ENCODE peak calls at places on chromosome 11, in seven cellular contexts. J, W, K, Y, P, B and A are unnamed samples. For H3K27me3, the result is how much of the 10 kb centered on the place peaks cover.

GRCh38 chr11:40514124-40514523 is 945.3 kb downstream of the LRRC4C start:
- DNase-seq in W (peak), J (no peak), K (no peak), P (no peak), Y (no peak), B (no peak), A (peak)

GRCh38 chr11:117180661-117181585 is 2.4 kb downstream of the SIDT2 start:
- DNase-seq in Y (peak), P (peak), W (peak), J (peak), B (peak), K (peak), A (peak)

GRCh38 chr11:25927391-25927790 is 404.5 kb upstream of the ANO3 start:
- DNase-seq in K (no peak), B (no peak), Y (no peak), P (no peak), W (no peak), J (no peak), A (no peak)

GRCh38 chr11:14698771-14699170 is 55.2 kb downstream of the PDE3B start:
- DNase-seq in Y (no peak), K (no peak), J (no peak), P (no peak), B (no peak), W (no peak), A (no peak)

GRCh38 chr11:134224710-134225662 is 515 bp downstream of the VPS26B start:
- DNase-seq in P (peak), B (peak), K (peak), W (peak), J (peak), Y (no peak), A (peak)

GRCh38 chr11:109733245-109733644 is 311.3 kb downstream of the C11orf87 start:
- DNase-seq in B (no peak), K (no peak), P (no peak), J (no peak), W (peak), Y (no peak), A (peak)

GRCh38 chr11:68044145-68044813 is 5.5 kb downstream of the TCIRG1 start:
- DNase-seq in J (peak), B (no peak), P (no peak), W (no peak), Y (peak), K (no peak), A (no peak)

GRCh38 chr11:133082851-133083488 is 449.3 kb downstream of the OPCML start:
- DNase-seq in K (peak), Y (peak), P (peak), B (peak), J (peak), W (no peak), A (no peak)

GRCh38 chr11:18243783-18244362 is 4.6 kb downstream of the SAA2 start:
- DNase-seq in Y (peak), J (peak), W (peak), K (no peak), B (peak), P (no peak), A (peak)

GRCh38 chr11:62791501-62792192 is at the start of gene TMEM223:
- DNase-seq in Y (no peak), P (peak), K (peak), B (peak), W (peak), J (peak), A (peak)

GRCh38 chr11:72581067-72581466 is 93.2 kb downstream of the PDE2A start:
- DNase-seq in B (no peak), K (no peak), J (no peak), Y (no peak), P (no peak), W (no peak), A (no peak)

GRCh38 chr11:123654566-123655081 is at the start of gene SCN3B:
- DNase-seq in Y (no peak), W (peak), J (peak), K (peak), B (peak), P (peak), A (peak)

GRCh38 chr11:10328314-10329090 is 23.6 kb downstream of the ADM start:
- DNase-seq in B (no peak), K (no peak), W (peak), J (peak), Y (peak), P (no peak), A (no peak)

GRCh38 chr11:121466063-121466794 is 13.5 kb upstream of the SORL1-AS1 start:
- DNase-seq in W (peak), B (peak), J (peak), Y (no peak), P (peak), K (peak), A (peak)

GRCh38 chr11:95682552-95682951 is 107.0 kb downstream of the FAM76B start:
- DNase-seq in P (no peak), W (no peak), Y (no peak), K (no peak), B (no peak), J (no peak), A (peak)

GRCh38 chr11:69166186-69167115 is 10.7 kb downstream of the SMIM38 start:
- DNase-seq in W (peak), K (peak), B (peak), P (peak), J (no peak), Y (peak), A (peak)

GRCh38 chr11:10379871-10380568 is 75.0 kb upstream of the AMPD3 start:
- DNase-seq in W (peak), J (no peak), K (no peak), P (no peak), Y (no peak), B (no peak), A (peak)

GRCh38 chr11:112606656-112607055 is 346.0 kb upstream of the PLET1 start:
- DNase-seq in W (no peak), J (no peak), Y (no peak), K (no peak), P (no peak), B (no peak), A (no peak)

GRCh38 chr11:71563401-71563800 is 2.0 kb upstream of the KRTAP5-10 start:
- DNase-seq in W (peak), J (no peak), K (no peak), Y (no peak), P (no peak), B (peak), A (peak)

GRCh38 chr11:114077482-114078305 is 18.2 kb downstream of the ZBTB16 start:
- DNase-seq in W (no peak), P (no peak), K (no peak), B (no peak), Y (no peak), J (peak), A (no peak)

GRCh38 chr11:40513281-40513680 is 946.2 kb downstream of the LRRC4C start:
- DNase-seq in B (no peak), J (no peak), K (no peak), P (no peak), W (no peak), Y (no peak), A (no peak)

GRCh38 chr11:11860103-11860979 is 18.6 kb downstream of the USP47 start:
- DNase-seq in W (peak), P (no peak), Y (no peak), B (no peak), J (no peak), K (no peak), A (peak)

GRCh38 chr11:15720460-15720859 is 605.7 kb downstream of the INSC start:
- DNase-seq in P (no peak), J (no peak), B (no peak), Y (no peak), K (no peak), W (no peak), A (no peak)

GRCh38 chr11:95593101-95593500 is 196.5 kb downstream of the FAM76B start:
- DNase-seq in B (no peak), J (no peak), K (no peak), Y (no peak), W (no peak), P (no peak), A (peak)

GRCh38 chr11:57802411-57802810 is 40.8 kb downstream of the CTNND1 start:
- DNase-seq in P (no peak), W (no peak), Y (no peak), K (no peak), B (no peak), J (no peak), A (no peak)

GRCh38 chr11:60905551-60906113 is 753 bp downstream of the PRPF19 start:
- DNase-seq in J (peak), W (peak), Y (no peak), P (no peak), K (no peak), B (no peak), A (peak)

GRCh38 chr11:102564110-102564509 is 33.6 kb upstream of the MMP7 start:
- DNase-seq in W (peak), J (no peak), Y (no peak), K (no peak), B (no peak), P (no peak), A (peak)

GRCh38 chr11:16484434-16484833 is 128.1 kb upstream of the SOX6 start:
- DNase-seq in B (no peak), Y (no peak), J (no peak), W (no peak), P (no peak), K (no peak), A (no peak)

GRCh38 chr11:35242843-35243242 is 103.9 kb downstream of the CD44 start:
- DNase-seq in Y (no peak), P (no peak), J (no peak), K (no peak), W (no peak), B (no peak), A (no peak)

GRCh38 chr11:124867700-124868099 is 2.5 kb downstream of the ROBO3 start:
- DNase-seq in B (peak), J (no peak), Y (no peak), W (peak), K (no peak), P (no peak), A (peak)
- H3K27me3 ChIP-seq in B (under half), J (half or more), Y (half or more), W (half or more), K (half or more), P (half or more), A (half or more)

DNA sequence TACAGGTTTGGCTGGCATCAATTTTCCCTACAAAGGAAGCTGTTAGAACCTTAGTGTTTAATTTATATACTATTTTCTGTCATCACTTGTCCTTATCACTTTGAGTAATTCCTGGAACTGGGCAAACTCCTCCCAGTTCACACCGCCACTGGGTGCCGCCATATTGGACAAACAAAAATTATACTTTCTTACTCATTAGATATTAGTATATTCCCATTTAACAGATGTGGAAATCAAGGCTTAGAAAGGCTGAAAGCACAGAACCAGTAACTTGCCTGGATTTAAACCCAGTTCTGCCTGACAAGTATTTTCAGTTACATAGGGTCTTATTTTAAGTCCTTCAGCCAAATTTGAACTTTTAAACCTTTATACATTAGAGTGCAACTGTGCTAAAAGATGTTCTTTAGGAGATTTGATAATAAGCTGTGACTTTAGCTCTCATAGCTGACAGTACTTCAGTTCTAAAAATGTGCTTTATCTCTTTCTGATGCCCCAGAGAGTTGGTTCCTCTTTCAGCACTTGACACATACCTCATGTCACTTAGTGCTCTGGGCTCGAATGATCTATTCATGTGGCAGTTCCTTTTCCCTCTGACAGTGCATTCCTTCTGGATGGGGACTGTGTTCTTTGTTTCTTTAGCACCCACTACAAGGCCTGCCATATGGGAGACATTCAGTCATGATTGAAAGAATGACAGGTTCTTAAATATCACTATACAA is 25.4 kb downstream of the COA4 start:
- DNase-seq in J (no peak), P (no peak), K (no peak), W (no peak), B (no peak), Y (peak), A (no peak)
- H3K27me3 ChIP-seq in J (under half), P (under half), K (under half), W (under half), B (under half), Y (under half), A (under half)

GRCh38 chr11:127066426-127067090 is 66.0 kb upstream of the KIRREL3 start:
- DNase-seq in K (no peak), J (no peak), W (no peak), Y (no peak), P (no peak), B (no peak), A (no peak)
- H3K27me3 ChIP-seq in K (under half), J (under half), W (under half), Y (under half), P (under half), B (under half), A (under half)

GRCh38 chr11:2265396-2265795 is 5.0 kb downstream of the ASCL2 start:
- DNase-seq in K (no peak), P (no peak), W (no peak), Y (no peak), B (no peak), J (peak), A (no peak)

GRCh38 chr11:2266586-2267305 is 3.6 kb downstream of the ASCL2 start:
- DNase-seq in B (no peak), W (no peak), J (peak), K (no peak), Y (no peak), P (no peak), A (no peak)

GRCh38 chr11:2264366-2265011 is 5.9 kb downstream of the ASCL2 start:
- DNase-seq in P (no peak), B (no peak), W (no peak), J (peak), K (no peak), Y (no peak), A (no peak)

GRCh38 chr11:2267306-2267861 is 3.0 kb downstream of the ASCL2 start:
- DNase-seq in B (no peak), P (no peak), W (no peak), J (no peak), K (no peak), Y (no peak), A (no peak)

DNA sequence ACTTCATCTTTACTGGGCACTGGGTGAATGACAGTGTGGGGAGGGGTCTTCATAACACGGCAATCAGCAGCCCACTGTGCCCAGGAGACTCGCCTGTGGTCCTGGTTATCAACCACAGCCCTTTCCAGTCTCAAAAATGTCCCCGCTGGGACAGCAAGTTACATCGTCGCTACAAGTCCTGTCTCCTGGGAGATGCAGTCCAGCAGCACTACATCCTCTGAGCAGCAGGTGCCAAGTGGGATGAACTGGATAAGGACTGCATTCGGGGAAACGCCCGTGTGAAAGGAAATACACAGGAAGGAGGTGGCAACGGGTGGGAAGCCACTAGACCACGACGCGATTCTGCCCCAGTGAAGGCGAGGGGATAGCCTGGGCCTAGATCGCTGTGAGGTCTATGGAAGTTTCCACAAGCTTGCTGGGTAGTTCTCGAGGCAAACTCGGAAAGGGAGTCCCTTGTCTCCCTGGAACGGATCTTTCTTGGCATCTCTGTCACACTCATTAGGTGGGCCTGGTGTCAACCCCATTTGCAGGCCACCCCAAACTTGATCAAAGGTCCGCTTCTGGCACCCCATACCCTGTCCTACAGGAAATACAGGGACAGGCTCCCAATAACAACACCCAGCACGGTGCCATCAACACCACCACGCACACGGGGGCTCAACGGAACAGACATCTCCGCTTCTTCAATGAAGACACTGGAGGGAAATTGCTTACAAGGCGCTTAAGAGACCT is 4.4 kb downstream of the ASCL2 start:
- DNase-seq in Y (no peak), P (no peak), J (peak), W (no peak), B (peak), K (no peak), A (no peak)
- H3K27me3 ChIP-seq in Y (under half), P (half or more), J (under half), W (under half), B (half or more), K (under half), A (under half)

GRCh38 chr11:31987118-31988005 is 103.5 kb upstream of the RCN1 start:
- DNase-seq in W (no peak), B (peak), Y (no peak), P (no peak), J (no peak), K (no peak), A (no peak)

GRCh38 chr11:31981457-31981856 is 109.4 kb upstream of the RCN1 start:
- DNase-seq in K (no peak), B (no peak), J (no peak), W (no peak), P (no peak), Y (no peak), A (no peak)

GRCh38 chr11:31986201-31986889 is 104.5 kb upstream of the RCN1 start:
- DNase-seq in K (no peak), P (no peak), J (no peak), Y (no peak), B (no peak), W (no peak), A (no peak)
- H3K27me3 ChIP-seq in K (under half), P (half or more), J (under half), Y (under half), B (under half), W (under half), A (under half)

DNA sequence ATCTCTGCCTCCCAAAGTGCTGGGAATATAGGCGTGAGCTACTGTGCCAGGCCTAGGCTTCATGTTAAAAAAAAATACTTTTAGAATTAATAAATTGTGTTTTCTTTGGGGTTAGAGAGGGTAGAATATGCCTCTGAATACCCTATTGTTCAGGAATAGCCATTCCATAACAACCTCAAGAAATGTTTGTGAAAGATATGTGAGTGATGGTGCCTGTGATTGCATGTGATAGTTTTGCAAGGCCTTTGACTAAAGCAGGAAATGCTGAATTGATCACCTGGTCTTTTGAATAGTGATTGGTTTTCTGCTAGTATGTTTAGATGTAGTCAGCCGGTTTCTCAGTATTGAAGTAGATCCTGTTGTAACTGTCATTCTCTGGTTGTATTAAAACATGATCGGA is 73.4 kb downstream of the UVRAG start:
- DNase-seq in K (no peak), Y (no peak), W (no peak), J (no peak), B (no peak), P (no peak), A (no peak)
- H3K27me3 ChIP-seq in K (under half), Y (under half), W (under half), J (under half), B (under half), P (under half), A (under half)

DNA sequence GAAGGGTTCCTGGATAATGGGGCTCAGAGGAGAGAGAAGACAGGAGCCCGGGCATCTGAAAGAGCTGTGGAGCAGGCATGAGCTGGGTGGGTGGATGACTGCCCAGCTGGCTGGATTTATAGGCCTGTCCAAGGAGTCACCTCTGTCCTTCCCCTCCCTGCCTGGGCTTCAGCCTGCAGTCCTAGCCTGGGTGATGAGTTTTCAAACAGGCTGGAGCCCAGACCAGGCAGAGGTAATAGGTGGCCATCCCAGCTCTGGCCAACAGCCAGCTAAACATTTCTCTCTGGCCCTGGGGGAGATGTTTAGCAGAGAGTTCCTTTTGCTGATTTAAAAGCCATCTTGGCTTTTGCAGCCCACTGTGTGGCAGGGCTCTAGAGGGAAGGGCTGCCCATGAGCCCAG is 5.4 kb downstream of the C11orf96 start:
- DNase-seq in P (no peak), J (peak), K (no peak), Y (no peak), B (no peak), W (no peak), A (no peak)
- H3K27me3 ChIP-seq in P (under half), J (under half), K (under half), Y (under half), B (under half), W (under half), A (under half)

GRCh38 chr11:1546536-1547466 is 25.3 kb downstream of the DUSP8 start:
- DNase-seq in P (no peak), B (peak), Y (peak), K (peak), W (peak), J (no peak), A (no peak)
- H3K27me3 ChIP-seq in P (under half), B (under half), Y (under half), K (under half), W (under half), J (under half), A (under half)